ENCODE peak calls at places on chromosomes 12 and 14, in ten cellular contexts. H is substantia nigra, F is left ventricle myocardium superior, C is frontal cortex, Y is T follicular helper cell, Q is endodermal cell, W is GF-D8, X is fibroblast of mammary gland, G is GM19239, T is T1000. L is an unnamed sample.

GRCh38 chr12:109720152-109720855 is 6.7 kb downstream of the FAM222A start:
- DNase-seq in H (peak; percentile 52), X (no peak), Y (no peak), T (no peak), G (no peak), W (no peak), C (peak; percentile 57), F (peak; percentile 82), Q (no peak), L (no peak)

GRCh38 chr12:113580437-113580836 is 108.8 kb upstream of the LHX5 start:
- DNase-seq in Y (no peak), H (no peak), Q (no peak), C (no peak), X (no peak), T (no peak), F (no peak), W (no peak), G (no peak), L (no peak)

GRCh38 chr12:124720019-124720686 is 143.5 kb downstream of the SCARB1 start:
- DNase-seq in H (no peak), Q (no peak), F (no peak), G (no peak), X (peak; percentile 88), T (no peak), Y (no peak), W (no peak), C (no peak), L (no peak)

GRCh38 chr14:53331247-53331646 is 178.1 kb upstream of the DDHD1 start:
- DNase-seq in C (no peak), Y (no peak), X (peak; percentile 92), Q (no peak), H (no peak), F (no peak), T (no peak), G (no peak), W (no peak), L (no peak)

GRCh38 chr12:71299541-71300376 is 139.8 kb upstream of the LGR5 start:
- DNase-seq in Q (no peak), G (no peak), X (peak; percentile 16), W (no peak), H (no peak), T (no peak), F (no peak), Y (no peak), C (no peak), L (no peak)

GRCh38 chr12:46455648-46456352 is 83.2 kb upstream of the SLC38A2 start:
- DNase-seq in X (no peak), G (no peak), W (no peak), T (no peak), H (no peak), Y (no peak), Q (no peak), C (no peak), F (no peak), L (no peak)

GRCh38 chr14:84410344-84410743 is 1119.6 kb upstream of the FLRT2 start:
- DNase-seq in W (no peak), C (no peak), X (no peak), G (no peak), F (no peak), Q (no peak), Y (no peak), T (no peak), H (no peak), L (no peak)

GRCh38 chr14:57089901-57090300 is 178.8 kb downstream of the EXOC5 start:
- DNase-seq in Y (no peak), F (no peak), Q (no peak), W (no peak), C (no peak), T (no peak), H (no peak), X (no peak), G (no peak), L (no peak)

GRCh38 chr14:64801800-64802199 is 77.9 kb downstream of the SPTB start:
- DNase-seq in X (peak; percentile 25), T (no peak), G (no peak), Q (peak; percentile 88), Y (no peak), W (no peak), H (no peak), C (no peak), F (no peak), L (no peak)